ENCODE peak calls at places on chromosome X, in eight cellular contexts. J is fibroblast of mammary gland; N is brain microvascular endothelial cell; V is astrocyte of the spinal cord; X is HL-60; B is ascending aorta; H is AG09309; T is CD8-positive, alpha-beta memory T cell. F is an unnamed sample.

GRCh38 chrX:39886282-39886681 is 211.5 kb downstream of the BCOR start:
- DNase-seq in N (no peak), H (no peak), J (no peak), V (no peak), B (no peak), X (no peak), T (no peak), F (no peak)

GRCh38 chrX:15475021-15475420 is 18.1 kb downstream of the PIR start:
- DNase-seq in X (no peak), V (no peak), J (peak), B (no peak), H (no peak), N (no peak), T (no peak), F (no peak)

GRCh38 chrX:137430984-137431475 is 134.9 kb upstream of the ZIC3 start:
- DNase-seq in V (no peak), T (no peak), N (no peak), H (no peak), J (no peak), X (no peak), B (no peak), F (no peak)

GRCh38 chrX:17414839-17415238 is 39.8 kb downstream of the NHS start:
- DNase-seq in H (no peak), T (no peak), J (no peak), V (no peak), B (no peak), N (no peak), X (no peak), F (no peak)

GRCh38 chrX:45980726-45981125 is 564.5 kb downstream of the ZNF674 start:
- DNase-seq in X (no peak), T (no peak), B (no peak), J (no peak), N (peak), V (no peak), H (no peak), F (no peak)

GRCh38 chrX:13369541-13370140 is 49.8 kb upstream of the ATXN3L start:
- DNase-seq in V (no peak), J (no peak), N (no peak), H (no peak), T (no peak), X (no peak), B (no peak), F (no peak)

GRCh38 chrX:96407501-96407900 is 277.1 kb upstream of the DIAPH2 start:
- DNase-seq in B (no peak), X (no peak), V (peak), H (peak), T (no peak), N (peak), J (peak), F (no peak)

GRCh38 chrX:134186362-134187121 is 50.4 kb upstream of the CCDC160 start:
- DNase-seq in H (no peak), V (no peak), J (no peak), T (peak), X (peak), B (no peak), N (no peak), F (no peak)

GRCh38 chrX:40094041-40094899 is 3.5 kb downstream of the BCOR start:
- DNase-seq in J (no peak), T (no peak), B (no peak), N (no peak), H (no peak), X (no peak), V (no peak), F (no peak)

GRCh38 chrX:69124108-69124507 is 41.1 kb downstream of the PJA1 start:
- DNase-seq in X (no peak), T (no peak), V (peak), H (no peak), J (no peak), N (peak), B (no peak), F (no peak)

DNA sequence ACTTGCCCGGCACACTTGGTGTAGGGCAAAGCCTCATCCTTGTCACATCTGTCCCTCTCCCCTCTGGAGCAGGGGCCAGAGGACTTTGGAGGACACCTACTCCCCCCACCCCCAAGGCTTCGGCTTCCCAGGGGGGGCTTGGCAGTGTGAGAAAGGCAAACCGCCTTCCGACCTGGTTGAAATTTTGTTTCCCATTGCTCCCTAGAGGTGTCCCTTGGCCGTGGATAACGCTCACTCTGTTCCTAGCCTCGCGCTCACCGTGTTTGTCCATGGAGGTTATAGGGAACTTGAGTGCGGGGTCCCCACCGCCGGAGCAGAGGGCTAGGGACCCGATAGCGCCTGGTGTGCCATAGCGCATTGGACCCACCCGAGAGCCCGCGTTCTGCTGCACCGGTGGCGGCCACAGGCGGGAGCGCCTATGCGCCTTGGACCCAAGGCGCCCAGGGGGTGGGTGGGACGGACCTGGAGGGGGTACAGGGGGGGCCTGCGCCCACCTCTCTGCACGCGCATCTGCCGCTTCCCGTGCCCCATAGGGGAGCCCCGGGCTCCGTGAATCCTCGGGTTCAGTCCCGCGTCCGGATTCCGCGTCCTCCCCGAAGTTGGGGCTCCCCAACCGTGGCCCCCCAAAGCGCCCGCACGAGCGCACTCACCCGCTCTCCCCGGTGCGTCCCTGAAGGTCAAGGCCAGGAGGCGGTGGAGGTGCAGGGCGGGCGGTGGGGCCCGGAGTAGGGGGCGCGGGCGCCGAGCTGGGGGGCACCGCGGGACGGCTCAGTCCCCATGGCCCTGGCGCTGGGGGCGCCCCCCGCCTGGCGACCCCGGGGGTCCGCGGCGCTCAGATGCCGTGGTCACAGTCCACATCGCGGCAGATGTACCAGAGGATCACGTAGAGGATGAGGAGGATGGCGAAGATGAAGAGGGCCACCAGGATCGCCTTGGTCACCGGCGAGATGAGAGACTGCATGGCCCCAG is 82.7 kb upstream of the DHRSX start:
- DNase-seq in B (no peak), H (no peak), V (no peak), J (no peak), X (no peak), N (no peak), T (no peak), F (no peak)
- H3K4me3 ChIP-seq in B (no peak), H (no peak), V (no peak), J (no peak), X (no peak), N (no peak), T (no peak), F (peak)

DNA sequence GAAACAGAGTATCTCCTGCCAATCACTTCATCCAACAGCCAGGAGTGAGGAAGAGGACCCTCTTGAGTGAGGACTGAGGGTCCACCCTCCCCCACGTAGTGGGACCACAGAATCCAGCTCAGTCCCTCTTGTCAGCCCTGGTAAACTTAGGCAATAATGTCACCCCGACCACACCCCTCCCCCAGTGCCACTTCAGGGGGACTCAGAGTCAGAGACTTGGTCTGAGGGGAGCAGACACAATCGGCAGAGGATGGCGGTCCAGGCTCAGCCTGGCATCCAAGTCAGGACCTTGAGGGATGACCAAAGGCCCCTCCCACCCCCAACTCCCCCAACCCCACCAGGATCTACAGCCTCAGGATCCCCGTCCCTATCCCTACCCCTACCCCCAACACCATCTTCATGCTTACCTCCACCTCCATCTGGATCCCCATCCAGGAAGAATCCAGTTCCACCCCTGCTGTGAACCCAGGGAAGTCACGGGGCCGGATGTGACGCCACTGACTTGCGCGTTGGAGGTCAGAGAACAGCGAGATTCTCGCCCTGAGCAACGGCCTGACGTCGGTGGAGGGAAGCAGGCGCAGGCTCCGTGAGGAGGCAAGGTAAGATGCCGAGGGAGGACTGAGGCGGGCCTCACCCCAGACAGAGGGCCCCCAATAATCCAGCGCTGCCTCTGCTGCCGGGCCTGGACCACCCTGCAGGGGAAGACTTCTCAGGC is at the start of the genes CSAG1 and MAGEA12:
- DNase-seq in X (no peak), N (no peak), B (no peak), T (no peak), J (no peak), H (no peak), V (no peak), F (no peak)
- H3K4me3 ChIP-seq in X (no peak), N (no peak), B (no peak), T (no peak), J (no peak), H (peak), V (no peak), F (no peak)

GRCh38 chrX:1097328-1097727 is 115.1 kb downstream of the CRLF2 start:
- DNase-seq in T (no peak), H (no peak), V (no peak), B (no peak), N (no peak), J (no peak), X (no peak), F (no peak)

GRCh38 chrX:1094934-1095333 is 117.5 kb downstream of the CRLF2 start:
- DNase-seq in N (no peak), X (no peak), T (no peak), B (no peak), V (no peak), H (no peak), J (no peak), F (no peak)

GRCh38 chrX:1093586-1094538 is 118.6 kb downstream of the CRLF2 start:
- DNase-seq in V (no peak), N (no peak), J (no peak), H (no peak), B (no peak), T (no peak), X (no peak), F (no peak)

GRCh38 chrX:1093112-1093511 is 119.3 kb downstream of the CRLF2 start:
- DNase-seq in H (no peak), X (no peak), B (no peak), T (no peak), J (no peak), V (no peak), N (no peak), F (no peak)
- H3K4me3 ChIP-seq in H (no peak), X (no peak), B (no peak), T (no peak), J (no peak), V (no peak), N (no peak), F (no peak)

GRCh38 chrX:53442322-53442631 is 8.1 kb upstream of the HSD17B10 start:
- DNase-seq in X (peak), T (no peak), N (no peak), B (no peak), J (no peak), H (no peak), V (no peak), F (no peak)
- H3K4me3 ChIP-seq in X (peak), T (no peak), N (no peak), B (peak), J (no peak), H (no peak), V (no peak), F (no peak)

GRCh38 chrX:49190783-49191032 is 4.5 kb upstream of the PRICKLE3 start:
- DNase-seq in J (no peak), B (no peak), V (no peak), N (no peak), T (no peak), X (no peak), H (no peak), F (no peak)
- H3K4me3 ChIP-seq in J (peak), B (peak), V (peak), N (peak), T (peak), X (peak), H (peak), F (peak)

GRCh38 chrX:55160685-55161552 is 59.2 kb upstream of the PAGE5 start:
- DNase-seq in H (peak), N (peak), X (peak), T (peak), B (peak), V (peak), J (peak), F (peak)
- H3K4me3 ChIP-seq in H (peak), N (peak), X (peak), T (peak), B (peak), V (peak), J (peak), F (peak)

DNA sequence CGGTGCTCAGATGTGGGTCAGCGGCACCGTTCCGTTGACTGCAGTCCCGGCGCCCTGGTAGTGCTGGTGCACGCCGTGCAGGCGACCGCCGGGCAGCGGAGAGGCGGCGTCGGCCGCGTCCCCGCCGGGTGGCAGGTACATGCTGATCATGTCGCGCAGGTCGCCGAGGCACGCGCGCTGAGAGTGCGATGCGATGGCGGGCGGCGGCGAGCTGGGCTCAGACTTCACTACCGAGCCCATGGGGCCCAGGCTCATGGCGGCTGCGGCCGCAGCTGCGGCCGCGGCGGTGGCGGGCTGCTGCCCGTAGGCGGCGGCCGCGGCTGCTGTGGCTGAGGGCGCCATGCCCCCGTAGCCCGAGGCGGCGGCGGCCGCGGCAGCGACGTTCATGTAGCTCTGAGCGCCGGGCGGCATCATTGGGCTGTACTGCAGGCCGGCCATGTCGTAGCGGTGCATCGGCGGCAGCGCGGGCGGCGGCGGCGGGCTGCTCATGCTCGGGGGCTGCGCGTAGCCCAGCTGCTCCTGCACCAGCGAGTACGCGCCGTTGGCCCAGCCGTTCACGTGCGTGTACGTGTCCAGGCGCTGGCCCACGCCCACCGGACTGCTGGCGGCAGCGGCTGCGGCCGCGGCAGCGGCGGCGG is 1.0 kb downstream of the SOX3 start:
- DNase-seq in V (peak), N (no peak), H (no peak), J (no peak), B (no peak), X (no peak), T (no peak), F (no peak)
- H3K4me3 ChIP-seq in V (peak), N (peak), H (no peak), J (no peak), B (peak), X (no peak), T (no peak), F (peak)

GRCh38 chrX:153495903-153496629 is 1.3 kb downstream of the BGN start:
- DNase-seq in H (no peak), T (no peak), N (no peak), V (no peak), X (no peak), B (no peak), J (no peak), F (no peak)
- H3K4me3 ChIP-seq in H (peak), T (no peak), N (peak), V (peak), X (no peak), B (peak), J (peak), F (no peak)